ENCODE peak calls at places on chromosomes 2 and 18, in five cellular contexts. One of them, this sample, is unnamed. For H3F3A, the result is how much of the 10 kb centered on the place peaks cover.

GRCh38 chr18:30957086-30957485 is 85.5 kb downstream of the DSC3 start:
- DNase-seq in GM23338: no peak
- DNase-seq in PC-9: no peak
- DNase-seq in PC-3: peak
- DNase-seq in MM.1S: no peak
- DNase-seq in this sample: no peak

GRCh38 chr18:51405683-51406477 is 208.4 kb upstream of the MEX3C start:
- DNase-seq in PC-3: no peak
- DNase-seq in PC-9: no peak
- DNase-seq in GM23338: peak
- DNase-seq in MM.1S: no peak
- DNase-seq in this sample: no peak

GRCh38 chr2:105814291-105814940 is 69.7 kb downstream of the NCK2 start:
- DNase-seq in PC-9: no peak
- DNase-seq in PC-3: no peak
- DNase-seq in GM23338: no peak
- DNase-seq in MM.1S: no peak
- DNase-seq in this sample: no peak

GRCh38 chr2:236639461-236639860 is 69.8 kb downstream of the ACKR3 start:
- DNase-seq in PC-3: no peak
- DNase-seq in GM23338: no peak
- DNase-seq in MM.1S: no peak
- DNase-seq in PC-9: no peak
- DNase-seq in this sample: no peak

GRCh38 chr18:71168576-71169145 is 879.8 kb downstream of the SOCS6 start:
- DNase-seq in PC-9: no peak
- DNase-seq in GM23338: no peak
- DNase-seq in PC-3: no peak
- DNase-seq in MM.1S: no peak
- DNase-seq in this sample: no peak

GRCh38 chr2:15560404-15560987 is 638 bp downstream of the NBAS start:
- DNase-seq in GM23338: peak
- DNase-seq in MM.1S: peak
- DNase-seq in PC-9: peak
- DNase-seq in PC-3: peak
- DNase-seq in this sample: peak

GRCh38 chr2:19346983-19347618 is 11.3 kb downstream of the OSR1 start:
- DNase-seq in GM23338: no peak
- DNase-seq in PC-3: no peak
- DNase-seq in MM.1S: peak
- DNase-seq in PC-9: no peak
- DNase-seq in this sample: no peak

GRCh38 chr18:27723168-27723567 is 453.8 kb downstream of the CDH2 start:
- DNase-seq in GM23338: no peak
- DNase-seq in MM.1S: no peak
- DNase-seq in PC-3: peak
- DNase-seq in PC-9: no peak
- DNase-seq in this sample: no peak

GRCh38 chr2:237596856-237597679 is 6.5 kb upstream of the RAB17 start:
- DNase-seq in PC-9: no peak
- DNase-seq in MM.1S: no peak
- DNase-seq in PC-3: no peak
- DNase-seq in GM23338: no peak
- DNase-seq in this sample: no peak

GRCh38 chr2:146602383-146602782 is 1242.4 kb upstream of the ACVR2A start:
- DNase-seq in PC-3: peak
- DNase-seq in GM23338: no peak
- DNase-seq in PC-9: peak
- DNase-seq in MM.1S: no peak
- DNase-seq in this sample: no peak

DNA sequence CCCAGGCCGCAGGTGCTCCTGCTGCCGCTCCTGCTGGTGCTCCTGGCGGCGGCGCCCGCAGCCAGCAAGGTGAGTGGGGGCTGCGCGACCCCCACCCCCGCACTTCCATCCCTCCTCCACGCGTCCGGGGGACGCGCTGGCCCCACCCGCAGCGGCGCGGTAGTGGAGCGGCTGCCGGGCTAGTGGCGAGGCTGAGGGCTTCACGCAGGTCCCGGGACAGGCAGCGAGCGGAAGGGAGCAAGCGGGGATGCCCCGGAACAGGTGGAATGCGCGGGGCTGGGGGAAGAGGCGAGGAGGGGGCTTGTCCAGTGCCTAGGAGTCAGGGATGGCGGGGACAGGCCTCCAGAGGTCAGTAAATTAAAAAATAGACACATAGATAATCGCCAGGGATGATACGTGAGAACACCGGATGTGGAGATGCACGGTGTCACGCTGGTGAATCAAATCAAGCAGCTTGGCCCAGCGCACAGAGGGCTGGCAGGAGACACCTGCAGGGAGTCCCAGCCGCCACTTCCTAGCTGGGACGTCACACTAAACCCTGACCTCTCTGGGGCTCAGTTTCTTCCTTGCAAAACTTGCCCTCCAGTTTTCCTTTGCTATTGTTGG is 424 bp downstream of the COL4A3 start:
- DNase-seq in MM.1S: peak
- DNase-seq in GM23338: peak
- DNase-seq in PC-9: peak
- DNase-seq in PC-3: peak
- DNase-seq in this sample: peak
- TF ChIP-seq EZH2 in MM.1S: no peak
- TF ChIP-seq EZH2 in GM23338: no peak
- TF ChIP-seq EZH2 in PC-9: no peak
- TF ChIP-seq EZH2 in PC-3: no peak
- TF ChIP-seq EZH2 in this sample: no peak

GRCh38 chr2:215899111-215900074 is 114.0 kb downstream of the MREG start:
- DNase-seq in PC-3: no peak
- DNase-seq in PC-9: no peak
- DNase-seq in GM23338: no peak
- DNase-seq in MM.1S: no peak
- DNase-seq in this sample: no peak
- H3F3A ChIP-seq in PC-3: under half
- H3F3A ChIP-seq in PC-9: under half
- H3F3A ChIP-seq in GM23338: under half
- H3F3A ChIP-seq in MM.1S: under half
- H3F3A ChIP-seq in this sample: under half

DNA sequence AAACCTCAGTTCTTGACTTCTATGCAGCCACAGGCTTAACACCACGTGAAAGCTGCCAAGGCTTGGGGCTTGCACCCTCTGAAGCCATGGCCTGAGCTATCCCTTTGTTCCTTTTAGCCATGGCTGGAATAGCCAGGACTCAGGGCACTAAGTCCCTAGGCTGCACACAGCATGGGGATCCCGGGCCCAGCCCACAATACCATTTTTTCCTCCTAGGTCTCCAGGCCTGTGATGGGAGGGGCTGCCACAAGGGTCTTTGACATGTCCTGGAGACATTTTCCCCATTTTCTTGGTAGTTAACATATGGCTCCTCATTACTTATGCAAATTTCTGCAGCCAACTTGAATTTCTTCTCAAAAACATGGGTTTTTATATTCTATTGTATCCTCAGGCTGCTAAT is 619.1 kb downstream of the NYAP2 start:
- DNase-seq in GM23338: no peak
- DNase-seq in PC-3: no peak
- DNase-seq in PC-9: no peak
- DNase-seq in MM.1S: no peak
- DNase-seq in this sample: no peak
- H3K4me3 ChIP-seq in GM23338: no peak
- H3K4me3 ChIP-seq in PC-3: no peak
- H3K4me3 ChIP-seq in PC-9: no peak
- H3K4me3 ChIP-seq in MM.1S: no peak
- H3K4me3 ChIP-seq in this sample: no peak

DNA sequence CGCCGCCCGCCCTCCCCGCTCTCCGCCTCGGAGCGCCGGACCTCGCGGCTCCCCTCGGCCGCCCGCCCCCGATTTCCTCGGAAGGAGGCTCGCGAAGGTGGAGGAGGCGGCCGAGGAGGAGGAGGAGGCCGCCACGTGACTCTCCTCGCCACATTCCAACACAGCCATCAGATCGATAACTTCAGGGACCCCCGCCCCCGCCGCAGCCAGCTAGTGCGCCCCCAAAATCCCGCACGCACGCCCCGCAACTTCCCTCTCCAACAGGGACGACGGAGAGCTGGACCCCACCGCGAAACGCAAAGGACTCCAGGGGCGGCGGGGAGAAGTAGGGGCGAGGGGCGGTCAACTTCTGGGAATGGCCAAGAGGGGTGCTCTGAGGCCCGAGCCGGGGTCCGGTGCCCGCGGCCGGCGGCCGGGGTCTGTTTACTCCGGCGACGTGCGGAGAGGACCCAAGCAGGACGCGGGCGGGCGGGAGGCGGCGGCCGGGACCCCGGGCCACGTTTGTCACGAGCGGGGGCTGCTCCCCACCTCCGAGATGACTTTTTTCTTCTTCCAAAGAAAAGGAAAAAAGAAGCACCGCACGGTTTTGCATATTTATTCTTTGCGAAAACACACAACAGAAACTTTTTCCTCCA is 1.9 kb downstream of the ZNF521 start:
- DNase-seq in PC-9: no peak
- DNase-seq in MM.1S: peak
- DNase-seq in GM23338: peak
- DNase-seq in PC-3: no peak
- DNase-seq in this sample: peak
- TF ChIP-seq EZH2 in PC-9: no peak
- TF ChIP-seq EZH2 in MM.1S: no peak
- TF ChIP-seq EZH2 in GM23338: no peak
- TF ChIP-seq EZH2 in PC-3: peak
- TF ChIP-seq EZH2 in this sample: no peak

DNA sequence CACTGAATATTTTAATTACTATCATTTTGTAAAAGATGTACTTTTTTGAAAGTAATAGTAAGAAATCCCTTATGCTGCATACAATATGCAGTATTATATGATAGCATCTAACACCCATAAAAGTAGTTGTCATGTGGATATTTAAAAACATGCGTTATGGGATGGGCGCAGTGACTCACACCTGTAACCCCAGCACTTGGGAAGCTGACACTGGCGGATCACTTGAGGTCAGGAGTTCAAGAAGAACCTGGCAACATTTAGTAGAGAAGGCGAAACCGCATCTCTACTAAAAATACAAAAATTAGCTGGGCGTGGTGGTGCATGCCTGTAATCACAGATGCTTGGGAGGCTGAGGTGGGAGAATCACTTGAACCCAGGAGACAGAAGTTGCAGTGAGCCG is 88.9 kb downstream of the FEZ2 start:
- DNase-seq in MM.1S: no peak
- DNase-seq in PC-9: no peak
- DNase-seq in GM23338: no peak
- DNase-seq in PC-3: no peak
- DNase-seq in this sample: no peak
- H3F3A ChIP-seq in MM.1S: under half
- H3F3A ChIP-seq in PC-9: under half
- H3F3A ChIP-seq in GM23338: under half
- H3F3A ChIP-seq in PC-3: under half
- H3F3A ChIP-seq in this sample: under half

GRCh38 chr2:183070942-183071844 is 7.4 kb upstream of the DUSP19 start:
- DNase-seq in MM.1S: no peak
- DNase-seq in GM23338: peak
- DNase-seq in PC-9: peak
- DNase-seq in PC-3: no peak
- DNase-seq in this sample: peak
- H3K4me3 ChIP-seq in MM.1S: no peak
- H3K4me3 ChIP-seq in GM23338: no peak
- H3K4me3 ChIP-seq in PC-9: no peak
- H3K4me3 ChIP-seq in PC-3: no peak
- H3K4me3 ChIP-seq in this sample: no peak

GRCh38 chr18:77304263-77304662 is 54.6 kb downstream of the GALR1 start:
- DNase-seq in PC-3: no peak
- DNase-seq in PC-9: no peak
- DNase-seq in MM.1S: no peak
- DNase-seq in GM23338: no peak
- DNase-seq in this sample: no peak

GRCh38 chr18:77305676-77306075 is 56.0 kb downstream of the GALR1 start:
- DNase-seq in GM23338: no peak
- DNase-seq in PC-3: no peak
- DNase-seq in MM.1S: no peak
- DNase-seq in PC-9: no peak
- DNase-seq in this sample: no peak

GRCh38 chr18:77300579-77300978 is 50.9 kb downstream of the GALR1 start:
- DNase-seq in PC-3: no peak
- DNase-seq in MM.1S: no peak
- DNase-seq in PC-9: no peak
- DNase-seq in GM23338: no peak
- DNase-seq in this sample: no peak

GRCh38 chr18:77297919-77298571 is 48.4 kb downstream of the GALR1 start:
- DNase-seq in PC-3: no peak
- DNase-seq in GM23338: no peak
- DNase-seq in PC-9: no peak
- DNase-seq in MM.1S: no peak
- DNase-seq in this sample: no peak

GRCh38 chr18:77299706-77300105 is 50.1 kb downstream of the GALR1 start:
- DNase-seq in GM23338: no peak
- DNase-seq in PC-3: no peak
- DNase-seq in PC-9: no peak
- DNase-seq in MM.1S: no peak
- DNase-seq in this sample: no peak
- TF ChIP-seq EZH2 in GM23338: no peak
- TF ChIP-seq EZH2 in PC-3: no peak
- TF ChIP-seq EZH2 in PC-9: no peak
- TF ChIP-seq EZH2 in MM.1S: no peak
- TF ChIP-seq EZH2 in this sample: no peak